ENCODE peak calls at places on chromosomes 3 and 15, in five cellular contexts. P, Z, N, I and S are unnamed samples.

GRCh38 chr3:51024765-51025681 is 350.3 kb downstream of the DOCK3 start:
- DNase-seq in N (peak; percentile 84), P (peak; percentile 22), I (peak; percentile 8), Z (no peak), S (no peak)

GRCh38 chr15:90315276-90315982 is 36.7 kb upstream of the ZNF774 start:
- DNase-seq in Z (peak; percentile 97), N (no peak), P (peak; percentile 78), I (peak; percentile 73), S (no peak)

GRCh38 chr3:66989860-66990696 is 8.0 kb upstream of the KBTBD8 start:
- DNase-seq in Z (no peak), P (no peak), N (no peak), I (no peak), S (no peak)

GRCh38 chr15:79834496-79834895 is 62.3 kb downstream of the MTHFS start:
- DNase-seq in N (no peak), Z (no peak), P (peak; percentile 6), I (no peak), S (no peak)

GRCh38 chr15:55741592-55742497 is 1.1 kb downstream of the PRTG start:
- DNase-seq in I (peak; percentile 23), P (peak; percentile 20), Z (no peak), N (no peak), S (no peak)

GRCh38 chr3:148962513-148962912 is 28.8 kb upstream of the GYG1 start:
- DNase-seq in P (peak; percentile 73), Z (no peak), N (no peak), I (no peak), S (no peak)

GRCh38 chr3:157785071-157785826 is 282.0 kb upstream of the VEPH1 start:
- DNase-seq in I (no peak), P (peak; percentile 26), Z (no peak), N (no peak), S (no peak)

GRCh38 chr3:136659253-136659652 is 92.9 kb downstream of the STAG1 start:
- DNase-seq in I (peak; percentile 18), P (peak; percentile 79), Z (no peak), N (no peak), S (no peak)

GRCh38 chr15:70802629-70803028 is 39.3 kb upstream of the UACA start:
- DNase-seq in N (no peak), I (no peak), Z (no peak), P (no peak), S (no peak)

GRCh38 chr3:29716213-29716612 is 435.3 kb downstream of the RBMS3 start:
- DNase-seq in P (no peak), I (no peak), Z (no peak), N (no peak), S (no peak)

GRCh38 chr3:56347219-56347871 is 120.9 kb downstream of the ERC2 start:
- DNase-seq in Z (no peak), P (peak; percentile 5), I (peak; percentile 10), N (no peak), S (no peak)

GRCh38 chr3:65539620-65540019 is 499.1 kb downstream of the MAGI1 start:
- DNase-seq in P (no peak), I (no peak), Z (no peak), N (no peak), S (no peak)

GRCh38 chr15:78750566-78750965 is 60.7 kb downstream of the ADAMTS7 start:
- DNase-seq in P (peak; percentile 46), N (peak; percentile 70), I (no peak), Z (peak; percentile 65), S (no peak)

GRCh38 chr3:170753421-170754344 is 116.3 kb downstream of the RPL22L1 start:
- DNase-seq in Z (no peak), P (no peak), I (no peak), N (no peak), S (no peak)

GRCh38 chr15:62752687-62753517 is 289.6 kb upstream of the TPM1 start:
- DNase-seq in I (no peak), N (no peak), P (peak; percentile 37), Z (no peak), S (no peak)

GRCh38 chr15:34514251-34514760 is 69.1 kb downstream of the GOLGA8B start:
- DNase-seq in I (peak; percentile 50), Z (peak; percentile 73), P (peak; percentile 50), N (peak; percentile 84), S (no peak)

GRCh38 chr3:34077796-34078195 is 279.4 kb downstream of the PDCD6IP start:
- DNase-seq in Z (no peak), N (no peak), I (no peak), P (no peak), S (no peak)

GRCh38 chr3:69079269-69080159 is 651 bp downstream of the UBA3 start:
- DNase-seq in P (peak; percentile 19), N (peak; percentile 91), Z (no peak), I (no peak), S (no peak)

GRCh38 chr15:63474810-63475316 is 29.5 kb upstream of the USP3 start:
- DNase-seq in Z (no peak), P (no peak), N (peak; percentile 86), I (no peak), S (no peak)

GRCh38 chr3:133527306-133527705 is 46.2 kb upstream of the CDV3 start:
- DNase-seq in N (no peak), Z (no peak), P (no peak), I (no peak), S (no peak)

GRCh38 chr3:178203650-178204049 is 332.6 kb upstream of the KCNMB2 start:
- DNase-seq in I (no peak), P (no peak), N (no peak), Z (no peak), S (no peak)

GRCh38 chr15:79523266-79523665 is 91.1 kb downstream of the MINAR1 start:
- DNase-seq in P (no peak), N (no peak), I (no peak), Z (no peak), S (no peak)

GRCh38 chr3:125052671-125053303 is 3.0 kb downstream of the HEG1 start:
- DNase-seq in N (peak; percentile 56), I (no peak), Z (no peak), P (no peak), S (no peak)

GRCh38 chr15:87269566-87269965 is 987.0 kb downstream of the NTRK3 start:
- DNase-seq in P (no peak), N (no peak), Z (no peak), I (no peak), S (no peak)

GRCh38 chr3:100968908-100969556 is 24.2 kb downstream of the ABI3BP start:
- DNase-seq in N (no peak), P (no peak), Z (peak; percentile 73), I (no peak), S (no peak)

GRCh38 chr3:61157414-61157813 is 93.8 kb downstream of the FHIT start:
- DNase-seq in I (no peak), Z (no peak), N (no peak), P (no peak), S (no peak)

GRCh38 chr15:42591238-42591936 is 16.0 kb downstream of the STARD9 start:
- DNase-seq in P (no peak), Z (no peak), N (no peak), I (no peak), S (no peak)

DNA sequence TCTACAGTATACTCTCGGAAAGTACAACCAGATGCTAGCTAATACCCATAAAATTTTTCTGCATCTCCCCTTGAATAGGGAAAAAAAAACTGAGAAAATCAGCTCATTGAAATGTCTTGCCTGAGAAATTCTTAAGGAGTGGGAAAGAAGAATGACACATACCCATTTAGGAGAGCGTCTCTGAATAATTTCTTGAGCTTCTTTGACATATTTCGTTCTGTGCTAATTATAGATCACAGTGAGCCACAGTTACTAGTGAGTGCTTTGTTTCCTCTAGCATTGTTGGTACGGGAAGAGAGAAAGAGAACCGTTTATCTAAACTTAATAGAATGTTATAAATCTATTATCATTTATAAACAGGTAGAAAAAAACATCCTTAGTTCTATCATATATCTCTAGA is 588.4 kb downstream of the UNC13C start:
- DNase-seq in N (no peak), I (no peak), Z (no peak), P (no peak), S (no peak)
- H3K27ac ChIP-seq in N (no peak overlapping the region), I (no peak overlapping the region), Z (no peak overlapping the region), P (no peak overlapping the region), S (no peak overlapping the region)

DNA sequence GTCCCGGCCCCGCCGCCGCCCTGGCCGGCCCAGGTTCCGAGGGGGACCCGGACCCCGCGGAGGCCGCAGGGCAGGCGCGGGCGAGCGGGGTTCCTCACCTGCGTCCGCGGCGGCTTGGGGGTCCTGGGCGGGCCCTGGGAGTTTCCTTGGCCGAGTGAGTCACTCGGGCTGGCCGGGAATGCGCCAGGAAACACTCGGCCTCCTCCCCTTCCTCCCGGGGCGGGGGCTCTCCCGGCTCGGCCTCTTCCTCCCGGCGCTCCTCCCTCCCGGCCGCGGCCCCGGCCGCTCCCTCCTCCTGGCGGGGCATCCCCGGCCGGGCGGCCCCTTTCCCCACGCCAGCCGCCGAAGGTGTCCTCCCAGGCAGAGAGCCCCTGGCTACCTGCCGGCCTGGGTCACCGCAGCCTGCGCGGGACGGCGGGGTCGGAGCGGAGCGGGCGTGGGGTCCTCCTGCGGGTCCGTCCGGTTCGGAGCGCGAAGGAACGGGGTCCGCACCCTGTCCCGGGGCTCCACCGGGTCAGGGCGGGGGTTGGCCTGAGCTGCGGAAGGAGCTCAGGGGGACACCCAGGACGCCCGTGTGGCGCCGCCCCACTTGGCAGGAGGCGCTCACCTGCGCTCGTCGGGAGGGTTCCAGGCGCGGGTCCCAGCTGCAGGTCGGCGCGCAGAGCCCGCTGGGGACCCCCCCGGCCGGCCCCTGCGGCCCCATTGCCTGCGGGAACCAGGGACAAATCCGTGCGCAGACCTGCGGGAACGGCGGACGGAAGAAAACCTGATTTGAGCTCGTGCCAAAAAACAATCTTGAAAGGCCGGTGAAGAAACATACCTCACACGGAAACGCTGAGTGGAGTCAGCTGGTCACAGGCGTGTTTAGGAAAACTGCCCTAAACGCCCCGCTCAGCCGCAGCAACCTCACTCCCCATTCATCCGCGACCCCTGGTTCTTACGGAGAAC is at the start of gene CYFIP1:
- DNase-seq in N (peak; percentile 88), Z (peak; percentile 93), I (peak; percentile 91), P (peak; percentile 86), S (no peak)
- TF ChIP-seq POLR2A in N (no peak), Z (peak; percentile 10), I (peak; percentile 69), P (peak; percentile 44), S (no peak)

GRCh38 chr15:88625943-88626741 is 5.0 kb downstream of the AEN start:
- DNase-seq in Z (peak; percentile 51), I (no peak), N (no peak), P (no peak), S (no peak)

GRCh38 chr15:88630141-88630721 is 8.6 kb upstream of the ISG20 start:
- DNase-seq in I (no peak), P (no peak), Z (peak; percentile 76), N (peak; percentile 87), S (no peak)

GRCh38 chr15:88627463-88627862 is 6.3 kb downstream of the AEN start:
- DNase-seq in Z (peak; percentile 9), I (no peak), N (peak; percentile 87), P (no peak), S (no peak)

GRCh38 chr15:88629071-88629470 is 7.9 kb downstream of the AEN start:
- DNase-seq in Z (no peak), I (no peak), P (no peak), N (peak; percentile 78), S (no peak)

GRCh38 chr15:88628018-88628673 is 7.0 kb downstream of the AEN start:
- DNase-seq in I (no peak), P (no peak), N (peak; percentile 78), Z (peak; percentile 54), S (no peak)
- H3K27ac ChIP-seq in I (no peak overlapping the region), P (no peak overlapping the region), N (peak overlapping the region; percentile 99), Z (no peak overlapping the region), S (no peak overlapping the region)

DNA sequence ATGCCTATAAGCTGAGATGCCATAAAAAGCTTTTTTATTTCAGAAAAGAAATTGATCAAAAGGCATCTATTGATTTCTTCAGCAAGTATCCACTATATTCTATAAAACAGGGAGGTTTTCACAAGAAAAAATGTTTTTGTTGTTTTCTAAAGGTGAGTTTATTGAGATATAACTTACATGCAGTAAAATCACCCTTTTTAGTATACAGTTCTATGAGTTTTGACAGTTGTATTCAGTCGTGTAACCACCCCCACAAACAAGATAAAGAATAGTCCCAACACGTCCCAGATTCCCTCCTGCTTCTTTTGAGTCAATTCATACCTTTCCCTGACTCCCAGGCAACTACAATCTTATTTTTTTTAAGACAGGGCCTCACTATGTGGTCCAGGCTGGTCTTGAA is 7.8 kb downstream of the INTS14 start:
- DNase-seq in P (no peak), Z (no peak), I (no peak), N (no peak), S (no peak)
- TF ChIP-seq POLR2A in P (no peak), Z (no peak), I (no peak), N (no peak), S (no peak)